ENCODE peak calls at places on chromosomes 1 and 21, in ten cellular contexts. M, A, N, K, R, Z, V, W, T and X are unnamed samples.

GRCh38 chr1:119962296-119962968 is 66.1 kb upstream of the ADAM30 start:
- DNase-seq in M (no peak), A (no peak), N (no peak), K (no peak), R (no peak), Z (no peak), V (no peak), W (no peak), T (no peak), X (no peak)

GRCh38 chr1:188479146-188479545 is 1650.4 kb downstream of the PLA2G4A start:
- DNase-seq in M (no peak), A (no peak), N (no peak), K (no peak), R (no peak), Z (no peak), V (no peak), W (no peak), T (no peak), X (no peak)

GRCh38 chr1:115052454-115053083 is 22.9 kb downstream of the TSHB start:
- DNase-seq in M (no peak), A (peak; percentile 65), N (peak; percentile 26), K (peak; percentile 29), R (no peak), Z (peak; percentile 63), V (no peak), W (peak; percentile 86), T (no peak), X (no peak)

GRCh38 chr1:28193701-28194161 is 17.2 kb upstream of the PTAFR start:
- DNase-seq in M (no peak), A (no peak), N (no peak), K (no peak), R (peak; percentile 60), Z (peak; percentile 93), V (no peak), W (peak; percentile 77), T (no peak), X (no peak)

GRCh38 chr1:145979746-145980435 is 15.4 kb downstream of the POLR3GL start:
- DNase-seq in M (no peak), A (peak; percentile 74), N (no peak), K (no peak), R (no peak), Z (no peak), V (no peak), W (no peak), T (no peak), X (peak; percentile 63)

GRCh38 chr1:112674986-112675727 is 698 bp downstream of the MOV10 start:
- DNase-seq in M (no peak), A (peak; percentile 41), N (peak; percentile 28), K (peak; percentile 49), R (peak; percentile 76), Z (peak; percentile 17), V (no peak), W (peak; percentile 29), T (peak; percentile 62), X (peak; percentile 69)

GRCh38 chr1:110243581-110243980 is 33.5 kb downstream of the KCNC4 start:
- DNase-seq in M (no peak), A (peak; percentile 55), N (no peak), K (no peak), R (peak; percentile 71), Z (peak; percentile 18), V (no peak), W (no peak), T (no peak), X (peak; percentile 73)

GRCh38 chr1:99727575-99728190 is 38.8 kb downstream of the FRRS1 start:
- DNase-seq in M (no peak), A (no peak), N (no peak), K (no peak), R (no peak), Z (no peak), V (no peak), W (peak; percentile 28), T (no peak), X (no peak)

GRCh38 chr1:91795601-91796389 is 90.2 kb downstream of the TGFBR3 start:
- DNase-seq in M (no peak), A (no peak), N (no peak), K (no peak), R (no peak), Z (peak; percentile 14), V (no peak), W (peak; percentile 77), T (no peak), X (no peak)

GRCh38 chr1:63108226-63108625 is 214.1 kb upstream of the FOXD3 start:
- DNase-seq in M (no peak), A (no peak), N (no peak), K (no peak), R (no peak), Z (no peak), V (no peak), W (no peak), T (no peak), X (no peak)

GRCh38 chr1:205447457-205448415 is 8.1 kb downstream of the BLACAT1 start:
- DNase-seq in M (no peak), A (no peak), N (no peak), K (no peak), R (peak; percentile 34), Z (peak; percentile 35), V (no peak), W (peak; percentile 54), T (no peak), X (no peak)

GRCh38 chr1:203592156-203592555 is 34.5 kb upstream of the ATP2B4 start:
- DNase-seq in M (no peak), A (no peak), N (no peak), K (peak; percentile 20), R (no peak), Z (no peak), V (no peak), W (no peak), T (no peak), X (no peak)

GRCh38 chr1:21909286-21909759 is 27.8 kb downstream of the HSPG2 start:
- DNase-seq in M (no peak), A (no peak), N (no peak), K (no peak), R (no peak), Z (no peak), V (no peak), W (no peak), T (no peak), X (peak; percentile 82)

GRCh38 chr1:66343569-66344325 is 190.2 kb upstream of the SGIP1 start:
- DNase-seq in M (no peak), A (no peak), N (no peak), K (no peak), R (no peak), Z (no peak), V (no peak), W (no peak), T (no peak), X (no peak)

DNA sequence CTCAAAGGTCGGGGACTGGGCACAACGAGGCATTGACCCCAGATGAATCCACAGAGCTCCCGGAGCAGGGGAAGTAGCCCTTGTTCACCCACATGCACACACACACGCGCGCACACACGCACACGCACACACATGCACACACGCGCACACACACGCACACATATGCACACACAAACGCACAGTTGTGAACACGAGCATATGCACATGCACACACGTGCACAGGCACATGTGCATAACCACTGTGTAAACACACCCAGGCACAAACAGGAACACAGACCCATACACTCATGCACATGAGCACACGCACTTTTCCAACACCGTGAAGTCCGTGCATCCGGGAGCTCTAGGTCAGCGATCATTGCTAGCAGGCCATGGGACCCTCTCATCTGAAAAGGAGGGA is 176.8 kb upstream of the ARHGEF16 start:
- DNase-seq in M (no peak), A (no peak), N (no peak), K (no peak), R (no peak), Z (no peak), V (no peak), W (no peak), T (peak; percentile 4), X (no peak)
- H3K4me3 ChIP-seq in M (no peak overlapping the region), A (no peak overlapping the region), N (no peak overlapping the region), K (no peak overlapping the region), R (no peak overlapping the region), Z (no peak overlapping the region), V (no peak overlapping the region), W (no peak overlapping the region), T (no peak overlapping the region), X (no peak overlapping the region)

DNA sequence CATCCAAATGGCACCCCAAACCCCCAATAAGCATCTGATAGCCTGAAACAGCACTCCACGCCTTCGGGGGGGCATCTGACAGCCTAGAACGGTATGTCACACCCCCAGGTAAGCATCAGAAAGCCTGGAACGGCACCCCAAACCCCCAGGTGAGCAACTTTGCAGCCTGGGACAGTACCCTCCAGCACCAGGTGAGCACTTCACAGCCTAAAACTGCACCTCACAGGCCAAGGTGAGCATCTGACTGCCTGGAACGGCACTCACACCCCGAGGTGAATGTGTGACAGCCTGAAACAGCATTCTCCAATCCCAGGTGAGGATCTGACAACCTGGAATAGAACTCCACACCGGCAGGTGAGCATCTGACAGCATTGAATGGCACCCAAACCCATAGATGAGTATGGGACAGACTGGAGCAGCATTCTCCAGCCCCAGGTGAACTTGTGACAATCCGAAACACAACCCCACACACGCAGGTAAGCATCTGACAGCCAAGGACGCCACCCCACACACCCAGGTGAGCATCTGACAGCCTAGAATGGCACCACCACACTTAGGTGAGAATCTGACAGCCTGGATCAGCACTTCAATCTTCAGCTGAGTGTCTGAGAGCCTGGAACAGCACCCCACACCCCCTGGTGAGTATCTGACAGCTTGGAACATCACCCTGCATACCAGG is 18.3 kb upstream of the MMEL1 start:
- DNase-seq in M (peak; percentile 15), A (no peak), N (no peak), K (peak; percentile 7), R (peak; percentile 44), Z (no peak), V (peak; percentile 6), W (no peak), T (no peak), X (peak; percentile 6)
- H3K9me3 ChIP-seq in M (peaks cover 23% of the 10 kb centered on the region), A (peaks cover 10% of the 10 kb centered on the region), N (no peaks in the 10 kb centered on the region), K (peaks cover 27% of the 10 kb centered on the region), R (peaks cover 4% of the 10 kb centered on the region), Z (peaks cover 4% of the 10 kb centered on the region), V (peaks cover 21% of the 10 kb centered on the region), W (peaks cover 17% of the 10 kb centered on the region), T (peaks cover 26% of the 10 kb centered on the region), X (no peaks in the 10 kb centered on the region)

DNA sequence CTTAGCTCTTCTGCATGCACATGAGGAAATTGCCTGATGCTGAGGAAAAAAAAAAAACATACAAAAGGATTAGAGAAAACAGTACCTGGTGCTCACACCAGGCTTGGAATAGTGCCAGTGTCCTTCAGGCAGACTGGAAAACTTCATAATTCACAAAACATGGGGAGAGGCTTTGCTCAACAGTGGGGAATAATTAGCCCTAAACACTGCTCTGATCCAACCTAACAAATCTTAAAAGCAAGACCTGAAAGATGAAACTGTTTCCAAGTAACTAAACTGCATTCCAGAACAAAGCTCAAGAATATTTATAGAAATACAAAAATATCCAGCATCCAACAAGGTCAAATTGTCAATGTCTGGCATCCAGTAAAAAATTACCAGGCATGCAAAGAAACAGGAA is 124.8 kb downstream of the AK5 start:
- DNase-seq in M (no peak), A (no peak), N (no peak), K (no peak), R (no peak), Z (no peak), V (no peak), W (peak; percentile 31), T (no peak), X (no peak)
- H3K4me3 ChIP-seq in M (no peak overlapping the region), A (no peak overlapping the region), N (no peak overlapping the region), K (no peak overlapping the region), R (no peak overlapping the region), Z (no peak overlapping the region), V (no peak overlapping the region), W (no peak overlapping the region), T (no peak overlapping the region), X (no peak overlapping the region)

DNA sequence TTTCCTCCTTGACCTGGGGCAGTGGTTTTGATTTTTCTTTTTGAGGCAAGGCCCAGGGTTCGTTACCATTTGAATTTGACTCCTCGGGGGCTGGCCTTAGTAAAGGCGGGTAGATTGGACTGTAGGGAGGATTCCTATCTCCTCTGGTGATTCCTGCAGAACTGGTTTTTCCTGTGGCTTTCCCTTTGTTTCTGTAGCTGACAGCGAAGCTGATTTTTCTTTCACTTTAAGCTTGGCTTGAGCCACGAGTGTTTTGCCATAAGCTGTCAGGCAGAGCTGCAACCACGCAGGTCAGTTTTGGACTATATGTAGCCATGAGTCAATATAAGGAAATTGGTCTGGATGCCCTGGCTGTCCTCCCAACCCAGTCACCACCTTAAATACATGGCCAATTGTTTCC is 28.7 kb upstream of the KCNJ15 start:
- DNase-seq in M (no peak), A (no peak), N (no peak), K (no peak), R (no peak), Z (peak; percentile 74), V (no peak), W (peak; percentile 64), T (no peak), X (no peak)
- H3K9me3 ChIP-seq in M (peaks cover 57% of the 10 kb centered on the region), A (peaks cover 13% of the 10 kb centered on the region), N (peaks cover 27% of the 10 kb centered on the region), K (peaks cover 94% of the 10 kb centered on the region), R (no peaks in the 10 kb centered on the region), Z (peaks cover 24% of the 10 kb centered on the region), V (peaks cover 60% of the 10 kb centered on the region), W (peaks cover 64% of the 10 kb centered on the region), T (peaks cover 67% of the 10 kb centered on the region), X (peaks cover 12% of the 10 kb centered on the region)